ENCODE peak calls at places on chromosome 19, in four cellular contexts. D is A673, Q is ovary, W is stomach. T is an unnamed sample.

GRCh38 chr19:29006057-29006735 is 206.8 kb downstream of the UQCRFS1 start:
- DNase-seq in D (no peak), W (no peak), Q (no peak), T (no peak)

GRCh38 chr19:43956827-43957226 is 5.8 kb downstream of the ZNF221 start:
- DNase-seq in D (no peak), W (no peak), Q (no peak), T (no peak)

GRCh38 chr19:6273701-6274601 is 5.8 kb downstream of the MLLT1 start:
- DNase-seq in D (no peak), Q (peak; percentile 80), W (peak; percentile 83), T (peak; percentile 60)

GRCh38 chr19:41097302-41097701 is 9.1 kb downstream of the CYP2A13 start:
- DNase-seq in D (no peak), W (no peak), Q (no peak), T (no peak)

GRCh38 chr19:33393286-33394005 is 19.9 kb downstream of the CEBPG start:
- DNase-seq in D (no peak), Q (no peak), W (no peak), T (no peak)

GRCh38 chr19:21398851-21399250 is 1.9 kb downstream of the ZNF493 start:
- DNase-seq in W (no peak), D (no peak), Q (no peak), T (no peak)

GRCh38 chr19:39937792-39938191 is 3.4 kb upstream of the FCGBP start:
- DNase-seq in W (no peak), D (no peak), Q (no peak), T (no peak)

GRCh38 chr19:51733742-51734522 is 10.1 kb upstream of the HAS1 start:
- DNase-seq in W (no peak), D (no peak), Q (no peak), T (no peak)

GRCh38 chr19:9597027-9597426 is 12.7 kb upstream of the ZNF121 start:
- DNase-seq in Q (no peak), D (no peak), W (no peak), T (no peak)

GRCh38 chr19:58514564-58515020 is 2.8 kb upstream of the SLC27A5 start:
- DNase-seq in Q (no peak), D (no peak), W (no peak), T (no peak)

GRCh38 chr19:32865326-32865725 is 4.2 kb downstream of the SLC7A9 start:
- DNase-seq in Q (no peak), W (no peak), D (no peak), T (no peak)

GRCh38 chr19:17687857-17688784 is at the start of gene UNC13A:
- DNase-seq in Q (peak; percentile 64), W (peak; percentile 37), D (peak; percentile 63), T (peak; percentile 26)

GRCh38 chr19:12967907-12968306 is 1.5 kb upstream of the DAND5 start:
- DNase-seq in W (no peak), Q (no peak), D (no peak), T (no peak)

GRCh38 chr19:39590265-39590664 is 12.1 kb upstream of the LGALS13 start:
- DNase-seq in W (no peak), D (peak; percentile 6), Q (no peak), T (no peak)

GRCh38 chr19:16013851-16014840 is 62.1 kb upstream of the TPM4 start:
- DNase-seq in Q (no peak), D (no peak), W (no peak), T (no peak)

GRCh38 chr19:7933828-7934725 is 8.1 kb upstream of the CTXN1 start:
- DNase-seq in Q (no peak), D (no peak), W (no peak), T (peak; percentile 59)

GRCh38 chr19:14511245-14511625 is 7.0 kb downstream of the DNAJB1 start:
- DNase-seq in D (no peak), Q (no peak), W (no peak), T (no peak)

GRCh38 chr19:35657904-35658700 is 8.2 kb upstream of the UPK1A start:
- DNase-seq in W (no peak), Q (no peak), D (no peak), T (no peak)

GRCh38 chr19:35901854-35902661 is at the start of gene HCST:
- DNase-seq in D (peak; percentile 51), Q (no peak), W (no peak), T (no peak)

GRCh38 chr19:31718041-31718440 is 368.8 kb upstream of the TSHZ3 start:
- DNase-seq in D (no peak), Q (no peak), W (no peak), T (no peak)

GRCh38 chr19:45822716-45823115 is 7.6 kb upstream of the RSPH6A start:
- DNase-seq in W (no peak), Q (no peak), D (no peak), T (no peak)

GRCh38 chr19:30778961-30779690 is 406.9 kb downstream of the ZNF536 start:
- DNase-seq in D (no peak), W (no peak), Q (no peak), T (no peak)

GRCh38 chr19:459724-460511 is 915 bp downstream of the SHC2 start:
- DNase-seq in W (peak; percentile 69), Q (peak; percentile 71), D (peak; percentile 35), T (peak; percentile 56)

GRCh38 chr19:45470147-45471081 is 2.6 kb downstream of the FOSB start:
- DNase-seq in W (no peak), D (no peak), Q (peak; percentile 60), T (peak; percentile 43)

GRCh38 chr19:10295305-10295846 is 5.6 kb downstream of the ICAM5 start:
- DNase-seq in D (no peak), Q (no peak), W (peak; percentile 51), T (peak; percentile 58)

GRCh38 chr19:10292206-10292788 is 2.5 kb downstream of the ICAM5 start:
- DNase-seq in W (peak; percentile 82), Q (peak; percentile 66), D (peak; percentile 88), T (peak; percentile 92)

GRCh38 chr19:44476559-44477408 is 23.5 kb downstream of the ZNF180 start:
- DNase-seq in Q (no peak), W (no peak), D (peak; percentile 17), T (no peak)

GRCh38 chr19:9673912-9674668 is 810 bp downstream of the ZNF562 start:
- DNase-seq in D (peak; percentile 19), Q (no peak), W (no peak), T (peak; percentile 21)

GRCh38 chr19:23055946-23056345 is 53.0 kb upstream of the ZNF728 start:
- DNase-seq in W (no peak), D (no peak), Q (no peak), T (no peak)

GRCh38 chr19:31350693-31351211 is 1.5 kb upstream of the TSHZ3 start:
- DNase-seq in W (peak; percentile 43), Q (peak; percentile 68), D (peak; percentile 59), T (no peak)

GRCh38 chr19:18216789-18217188 is 9.4 kb downstream of the PDE4C start:
- DNase-seq in D (no peak), W (no peak), Q (no peak), T (no peak)

GRCh38 chr19:55647732-55648656 is at the start of gene CCDC106:
- DNase-seq in Q (peak; percentile 83), D (peak; percentile 92), W (peak; percentile 64), T (peak; percentile 63)

GRCh38 chr19:34085336-34085735 is 87.0 kb upstream of the LSM14A start:
- DNase-seq in Q (no peak), W (no peak), D (no peak), T (no peak)

DNA sequence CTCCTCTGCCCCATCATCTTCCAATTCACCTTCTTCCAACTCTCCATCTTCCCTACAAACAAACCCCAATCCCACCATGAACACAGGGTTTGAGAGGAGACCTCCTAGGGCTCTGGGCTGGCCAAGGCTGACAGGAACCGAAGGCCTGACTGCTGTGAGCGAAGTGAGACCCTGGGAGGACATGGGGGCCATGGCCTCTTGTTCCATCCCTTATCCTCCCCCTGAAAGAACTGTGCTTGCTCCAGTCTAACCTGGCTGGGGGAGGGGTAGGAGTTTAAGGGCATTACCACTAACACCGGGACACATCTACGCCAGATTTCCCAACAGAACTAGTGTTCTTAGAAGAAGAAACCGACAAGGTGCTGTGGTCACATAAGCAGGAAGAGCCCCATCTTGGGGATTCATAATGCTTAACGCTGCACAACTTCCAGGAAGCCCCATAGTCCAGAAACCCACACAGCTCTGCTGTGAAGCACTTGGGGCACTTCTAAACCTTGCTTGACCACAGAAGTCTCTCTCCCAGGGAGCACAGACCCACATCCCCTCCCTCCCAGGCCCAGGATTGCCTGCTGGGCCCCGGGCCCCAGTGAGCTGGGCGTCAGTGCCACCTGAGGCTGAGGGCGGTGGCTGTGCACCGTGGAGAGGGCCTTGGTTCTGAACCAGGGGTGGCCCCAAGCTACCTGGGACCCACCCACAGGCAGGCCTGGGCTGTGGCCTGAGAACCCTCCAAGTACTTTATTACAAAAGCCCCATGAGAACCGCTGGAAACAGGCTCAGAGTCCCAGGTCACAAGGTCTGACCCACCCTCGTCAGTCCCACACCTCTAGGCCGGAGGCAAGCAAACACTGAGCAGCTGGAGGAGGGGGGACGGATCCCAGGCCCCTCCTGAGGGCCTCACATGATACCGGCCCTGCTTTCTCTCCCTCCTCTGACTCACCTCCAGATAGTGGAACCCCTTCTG is 18.7 kb downstream of the ZC3H4 start:
- DNase-seq in W (peak; percentile 48), D (no peak), Q (no peak), T (peak; percentile 61)
- H3K27ac ChIP-seq in W (peak overlapping the region; percentile 87), D (peak overlapping the region; percentile 40), Q (peak overlapping the region; percentile 55), T (peak overlapping the region; percentile 91)

GRCh38 chr19:38270587-38271167 is 6.3 kb downstream of the SPINT2 start:
- DNase-seq in D (no peak), Q (no peak), W (no peak), T (no peak)

GRCh38 chr19:38274734-38275133 is 10.4 kb downstream of the SPINT2 start:
- DNase-seq in W (no peak), D (no peak), Q (no peak), T (peak; percentile 58)

GRCh38 chr19:38276942-38277517 is 12.7 kb downstream of the SPINT2 start:
- DNase-seq in W (no peak), D (no peak), Q (no peak), T (no peak)

GRCh38 chr19:38277549-38277948 is 13.2 kb downstream of the SPINT2 start:
- DNase-seq in Q (no peak), D (no peak), W (no peak), T (no peak)

DNA sequence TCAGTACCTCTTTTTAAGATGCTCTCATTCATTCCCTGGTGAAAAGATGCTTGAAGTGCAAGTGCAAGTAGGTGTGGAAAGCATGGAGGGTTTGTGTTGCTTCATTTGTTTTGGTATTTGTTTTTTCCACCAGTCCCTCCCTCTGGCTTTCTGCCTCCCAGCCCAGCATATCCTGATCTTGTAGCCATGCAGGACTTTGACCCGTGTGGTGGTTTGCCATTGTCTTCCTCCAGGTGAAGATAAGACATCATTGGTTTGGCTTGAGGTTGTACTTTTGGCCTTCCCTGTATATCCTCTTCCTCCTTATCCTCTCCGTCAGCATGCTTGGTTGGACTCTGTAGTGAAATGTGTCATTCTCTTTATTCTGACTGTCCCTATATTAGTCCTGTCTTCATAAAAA is 9.1 kb downstream of the SPINT2 start:
- DNase-seq in Q (no peak), D (no peak), W (peak; percentile 72), T (peak; percentile 92)
- H3K27ac ChIP-seq in Q (no peak overlapping the region), D (no peak overlapping the region), W (peak overlapping the region; percentile 7), T (peak overlapping the region; percentile 70)

DNA sequence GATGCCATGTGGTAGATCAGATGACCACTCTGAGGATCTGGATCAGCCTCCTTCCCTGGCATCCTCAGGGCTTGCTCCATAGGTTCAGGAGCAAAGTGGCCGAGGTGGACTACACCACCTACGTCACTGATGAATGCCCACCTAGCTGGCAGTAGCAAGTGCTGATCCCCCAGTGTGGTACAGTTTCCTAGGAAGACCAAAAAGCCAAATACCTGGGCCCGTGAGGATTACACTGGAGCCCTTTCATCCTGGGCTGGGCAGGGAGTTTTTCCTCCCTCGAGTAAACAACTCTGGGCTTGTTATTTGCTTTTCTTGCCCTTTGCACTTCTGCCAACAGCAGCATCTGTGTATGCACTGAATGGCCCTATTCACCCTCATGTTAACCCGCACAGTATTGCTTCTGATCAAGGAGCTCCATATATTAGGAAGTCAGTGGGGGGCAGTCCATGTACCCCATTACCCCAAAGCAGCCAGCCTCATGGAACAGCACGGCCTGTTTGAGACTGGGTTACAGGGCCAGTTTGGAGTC is 3.3 kb upstream of the MYADM start:
- DNase-seq in D (no peak), Q (no peak), W (peak; percentile 60), T (peak; percentile 78)
- H3K27ac ChIP-seq in D (no peak overlapping the region), Q (no peak overlapping the region), W (no peak overlapping the region), T (no peak overlapping the region)

GRCh38 chr19:54325194-54325621 is 12.2 kb upstream of the LILRA5 start:
- DNase-seq in Q (no peak), W (no peak), D (peak; percentile 52), T (peak; percentile 29)
- H3K27ac ChIP-seq in Q (no peak overlapping the region), W (no peak overlapping the region), D (no peak overlapping the region), T (no peak overlapping the region)